ENCODE peak calls at places on chromosome X, in four cellular contexts. A is GM12878, I is K562, B is GM12891. X is an unnamed sample.

GRCh38 chrX:133005038-133005437 is 46.6 kb upstream of the HS6ST2 start:
- DNase-seq in I (peak), A (no peak), B (no peak), X (no peak)

GRCh38 chrX:97597954-97598353 is 714.2 kb downstream of the RPA4 start:
- DNase-seq in A (no peak), I (no peak), B (no peak), X (no peak)

GRCh38 chrX:68684291-68684918 is 36.9 kb downstream of the STARD8 start:
- DNase-seq in I (peak), A (no peak), B (no peak), X (peak)

GRCh38 chrX:132483523-132483922 is 5.3 kb downstream of the MBNL3 start:
- DNase-seq in A (no peak), I (no peak), B (no peak), X (no peak)

GRCh38 chrX:38959736-38960534 is 158.7 kb downstream of the MID1IP1 start:
- DNase-seq in I (no peak), A (no peak), B (no peak), X (no peak)

GRCh38 chrX:150352581-150352980 is 10.5 kb upstream of the MAMLD1 start:
- DNase-seq in I (no peak), A (no peak), B (no peak), X (no peak)

GRCh38 chrX:153969904-153970397 is 1.7 kb downstream of the HCFC1 start:
- DNase-seq in B (no peak), A (no peak), I (no peak), X (no peak)

GRCh38 chrX:70009970-70010369 is 39.8 kb downstream of the AWAT2 start:
- DNase-seq in B (no peak), A (no peak), I (no peak), X (no peak)

GRCh38 chrX:15674514-15674898 is 9.9 kb upstream of the CLTRN start:
- DNase-seq in B (peak), I (peak), A (peak), X (no peak)

GRCh38 chrX:133229361-133229760 is 11.2 kb upstream of the TFDP3 start:
- DNase-seq in B (no peak), A (no peak), I (no peak), X (no peak)

GRCh38 chrX:72097081-72097480 is 34.6 kb downstream of the RTL5 start:
- DNase-seq in B (no peak), I (no peak), A (no peak), X (no peak)

GRCh38 chrX:115690554-115691216 is 129.7 kb downstream of the PLS3 start:
- DNase-seq in B (peak), I (peak), A (peak), X (no peak)

GRCh38 chrX:115504167-115504566 is 56.8 kb upstream of the PLS3 start:
- DNase-seq in A (peak), I (no peak), B (no peak), X (no peak)

GRCh38 chrX:51837926-51838325 is 55.5 kb upstream of the MAGED1 start:
- DNase-seq in I (no peak), A (no peak), B (no peak), X (no peak)

GRCh38 chrX:113833096-113833495 is 750.8 kb upstream of the HTR2C start:
- DNase-seq in B (no peak), A (no peak), I (no peak), X (no peak)

GRCh38 chrX:123695242-123695641 is 37.6 kb downstream of the THOC2 start:
- DNase-seq in A (no peak), I (no peak), B (no peak), X (no peak)
- TF ChIP-seq SPI1 in A (no peak), I (no peak), B (no peak), X (no peak)

DNA sequence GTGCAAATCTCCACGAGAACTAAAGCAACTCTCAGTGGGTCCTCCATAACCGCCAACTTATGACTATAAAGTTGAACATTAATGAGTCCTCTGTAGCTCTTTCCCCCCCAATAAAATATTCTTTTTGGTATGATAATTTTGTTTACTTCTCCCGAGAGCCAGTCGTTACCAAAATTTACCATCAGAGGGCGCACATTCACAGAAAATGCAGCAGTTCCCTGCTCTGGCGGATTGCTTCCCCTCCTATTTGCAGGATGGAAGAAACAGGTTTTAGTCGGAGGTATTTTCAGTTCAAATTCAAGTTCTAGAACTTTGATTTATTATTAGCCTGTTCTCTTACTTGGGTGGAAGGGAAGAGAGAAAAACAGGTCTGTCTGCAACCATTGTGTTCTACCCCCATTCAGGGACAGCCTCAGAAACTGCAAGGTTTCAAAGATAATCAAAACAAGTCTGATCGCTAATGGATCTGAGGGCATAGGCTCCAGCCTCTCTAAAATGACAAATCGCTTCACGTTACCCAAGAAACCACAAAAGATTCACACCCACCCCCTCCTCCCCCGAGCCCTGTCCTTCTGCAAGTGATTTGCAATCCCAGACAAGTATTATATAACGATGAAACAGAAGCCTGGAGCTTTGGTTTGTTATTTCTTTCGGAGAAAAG is 263.7 kb upstream of the RPS6KA3 start:
- DNase-seq in A (peak), I (peak), B (no peak), X (no peak)
- TF ChIP-seq SPI1 in A (no peak), I (no peak), B (no peak), X (no peak)

DNA sequence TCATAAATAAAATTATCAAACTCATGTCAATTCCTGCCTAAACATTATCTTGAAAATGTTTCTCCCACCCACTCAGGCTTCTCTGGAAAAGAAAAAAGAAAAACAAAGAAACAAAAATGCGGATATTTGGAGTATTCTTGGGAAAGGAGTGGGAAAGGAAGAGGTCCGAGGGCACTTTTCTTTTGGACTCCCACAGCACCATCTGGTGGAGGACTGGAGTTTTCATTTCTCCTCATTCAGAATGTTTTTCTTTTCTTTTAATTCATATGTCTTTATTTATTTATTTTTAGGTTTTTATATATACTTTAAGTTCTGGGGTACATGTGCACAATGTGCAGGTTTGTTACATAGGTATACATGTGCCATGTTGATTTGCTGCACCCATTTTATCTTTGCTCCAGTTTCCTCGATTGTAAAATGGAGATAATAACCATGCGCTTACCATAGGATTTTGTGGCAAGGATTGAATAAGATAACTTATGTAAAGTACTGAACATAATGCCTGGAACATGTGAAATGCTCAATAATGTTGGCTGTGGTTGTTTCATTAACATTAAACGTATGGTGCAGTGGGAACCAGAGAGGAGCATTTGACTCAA is 8.0 kb upstream of the KCNE5 start:
- DNase-seq in A (no peak), I (peak), B (no peak), X (no peak)
- TF ChIP-seq SPI1 in A (no peak), I (no peak), B (no peak), X (no peak)

DNA sequence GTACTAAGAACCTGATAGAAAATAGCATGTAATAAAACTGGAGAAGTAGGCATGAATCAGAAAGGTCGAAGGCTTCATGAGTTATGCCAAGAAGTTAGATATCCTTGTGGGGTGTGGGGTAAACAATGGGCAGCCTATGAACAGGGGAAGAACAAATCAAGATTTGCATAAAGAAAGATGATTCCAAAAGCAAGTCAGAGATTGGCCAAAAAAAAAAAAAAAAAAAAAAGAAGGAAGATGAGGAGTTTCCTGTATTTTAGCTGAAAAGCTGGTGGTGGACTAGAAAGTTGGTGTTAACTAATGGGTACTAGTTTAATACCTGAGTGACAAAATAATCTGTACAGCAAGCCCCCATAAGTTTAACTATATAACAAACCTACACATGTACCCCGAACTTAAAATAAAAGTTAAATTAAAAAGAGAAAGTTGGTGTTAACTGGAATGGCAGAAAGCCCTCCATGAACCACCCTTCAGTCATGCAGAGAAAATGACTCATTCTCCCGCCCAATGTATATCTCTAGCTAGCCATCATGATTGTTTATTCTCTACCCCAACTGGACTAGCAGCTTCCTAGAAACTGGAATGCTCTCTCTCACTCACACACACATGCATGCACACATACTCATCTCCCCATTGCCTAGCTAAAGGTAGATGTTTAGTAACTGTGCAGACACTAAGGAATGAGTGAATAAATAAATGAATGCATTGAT is 41.7 kb downstream of the ATP11C start:
- DNase-seq in I (peak), A (no peak), B (no peak), X (no peak)
- TF ChIP-seq SPI1 in I (no peak), A (no peak), B (no peak), X (no peak)

GRCh38 chrX:13761606-13762005 is 27.1 kb downstream of the OFD1 start:
- DNase-seq in A (no peak), I (peak), B (peak), X (peak)

GRCh38 chrX:13764765-13765164 is 30.2 kb downstream of the OFD1 start:
- DNase-seq in B (no peak), A (no peak), I (no peak), X (no peak)

GRCh38 chrX:13764284-13764683 is 29.7 kb downstream of the OFD1 start:
- DNase-seq in A (no peak), I (no peak), B (no peak), X (no peak)

GRCh38 chrX:13762015-13762414 is 27.5 kb downstream of the OFD1 start:
- DNase-seq in A (no peak), B (no peak), I (no peak), X (no peak)

DNA sequence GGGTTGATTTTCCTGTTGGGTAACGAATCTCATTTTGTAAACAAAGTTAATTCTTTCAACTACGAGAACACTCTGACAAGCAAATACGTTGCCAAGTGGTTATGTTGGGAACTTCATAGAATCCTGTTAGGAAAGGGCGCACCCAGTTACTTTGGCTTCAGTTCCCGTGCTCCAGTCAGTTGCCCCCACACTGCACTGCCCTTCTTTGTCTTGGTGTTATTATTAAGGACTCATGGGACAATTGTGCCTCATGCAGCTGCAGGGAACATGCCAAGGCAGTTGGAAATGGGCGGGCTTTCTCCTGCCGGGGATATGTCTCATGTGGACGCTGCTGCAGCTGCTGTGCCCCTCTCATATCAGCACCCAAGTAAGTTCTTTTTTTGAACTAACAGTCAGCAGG is 28.9 kb downstream of the OFD1 start:
- DNase-seq in B (no peak), I (no peak), A (no peak), X (no peak)
- TF ChIP-seq SPI1 in B (no peak), I (no peak), A (no peak), X (no peak)

GRCh38 chrX:20007962-20008633 is 17.2 kb upstream of the BCLAF3 start:
- DNase-seq in A (no peak), B (no peak), I (no peak), X (no peak)
- TF ChIP-seq SPI1 in A (no peak), B (no peak), I (no peak), X (no peak)

GRCh38 chrX:74520896-74521295 is 93.5 kb downstream of the RLIM start:
- DNase-seq in A (no peak), B (no peak), I (no peak), X (no peak)

GRCh38 chrX:74523224-74523623 is 91.2 kb downstream of the RLIM start:
- DNase-seq in I (no peak), A (no peak), B (no peak), X (no peak)

GRCh38 chrX:74523870-74524735 is 90.3 kb downstream of the RLIM start:
- DNase-seq in A (no peak), I (no peak), B (no peak), X (no peak)

GRCh38 chrX:74520291-74520690 is 94.1 kb downstream of the RLIM start:
- DNase-seq in A (no peak), I (no peak), B (no peak), X (no peak)

GRCh38 chrX:74521961-74522833 is 92.2 kb downstream of the RLIM start:
- DNase-seq in B (no peak), A (no peak), I (no peak), X (no peak)
- TF ChIP-seq SPI1 in B (no peak), A (no peak), I (no peak), X (no peak)

X was measured in HL-60.